ENCODE peak calls at places on chromosomes 3 and 15, in seven cellular contexts. Y is T1000, V is renal cortical epithelial cell, A is NCI-H748 treated with DMSO at 0.1 percent for 48 hours, Q is lower lobe of right lung, W is NCI-H1436, C is Panc1. H is an unnamed sample.

GRCh38 chr3:48188266-48189201 is at the start of gene CDC25A:
- DNase-seq in Y (peak; percentile 98), V (peak; percentile 97), A (peak; percentile 93), Q (peak; percentile 96), W (peak; percentile 90), C (peak; percentile 86), H (peak; percentile 83)

GRCh38 chr15:67296188-67296587 is 41.6 kb downstream of the IQCH start:
- DNase-seq in Y (no peak), V (no peak), A (no peak), Q (no peak), W (no peak), C (no peak), H (no peak)

GRCh38 chr3:74139648-74140047 is 474.8 kb downstream of the CNTN3 start:
- DNase-seq in Y (no peak), V (no peak), A (no peak), Q (no peak), W (no peak), C (no peak), H (no peak)

GRCh38 chr3:160796813-160797164 is 40.8 kb downstream of the PPM1L start:
- DNase-seq in Y (no peak), V (peak; percentile 65), A (no peak), Q (no peak), W (no peak), C (no peak), H (no peak)

GRCh38 chr15:57003418-57003817 is 85.0 kb downstream of the TCF12 start:
- DNase-seq in Y (no peak), V (no peak), A (no peak), Q (no peak), W (no peak), C (peak; percentile 42), H (no peak)

GRCh38 chr3:138786788-138787276 is 47.9 kb downstream of the PIK3CB start:
- DNase-seq in Y (no peak), V (peak; percentile 84), A (no peak), Q (no peak), W (no peak), C (no peak), H (no peak)

GRCh38 chr3:133928136-133928893 is 32.6 kb upstream of the RAB6B start:
- DNase-seq in Y (no peak), V (no peak), A (no peak), Q (no peak), W (no peak), C (no peak), H (no peak)

GRCh38 chr3:53705774-53706173 is 140.4 kb downstream of the CHDH start:
- DNase-seq in Y (no peak), V (no peak), A (no peak), Q (peak; percentile 57), W (no peak), C (no peak), H (no peak)

GRCh38 chr3:85567074-85567676 is 608.4 kb downstream of the CADM2 start:
- DNase-seq in Y (no peak), V (peak; percentile 45), A (peak; percentile 55), Q (no peak), W (peak; percentile 3), C (no peak), H (no peak)

GRCh38 chr15:51375966-51376640 is 34.6 kb downstream of the GLDN start:
- DNase-seq in Y (no peak), V (peak; percentile 7), A (no peak), Q (no peak), W (no peak), C (no peak), H (no peak)

GRCh38 chr3:117793684-117794304 is 1084.2 kb downstream of the TUSC7 start:
- DNase-seq in Y (no peak), V (no peak), A (no peak), Q (no peak), W (no peak), C (no peak), H (no peak)

GRCh38 chr3:146050700-146051099 is 110.3 kb downstream of the PLOD2 start:
- DNase-seq in Y (no peak), V (no peak), A (no peak), Q (no peak), W (no peak), C (no peak), H (no peak)

GRCh38 chr3:20375302-20375701 is 189.3 kb upstream of the SGO1 start:
- DNase-seq in Y (no peak), V (no peak), A (no peak), Q (no peak), W (no peak), C (no peak), H (no peak)